ENCODE peak calls at places on chromosomes 6 and 20, in four cellular contexts. R is epithelial cell of esophagus, Q is endothelial cell, G is AG09309. L is an unnamed sample.

GRCh38 chr20:35145141-35145564 is 2.0 kb downstream of the EDEM2 start:
- DNase-seq in Q (peak), R (peak), G (no peak), L (no peak)

GRCh38 chr20:50919567-50919966 is 11.7 kb downstream of the ADNP start:
- DNase-seq in Q (no peak), R (peak), G (no peak), L (no peak)

GRCh38 chr6:33566182-33567084 is 13.6 kb downstream of the BAK1 start:
- DNase-seq in R (peak), Q (no peak), G (no peak), L (no peak)

GRCh38 chr6:27814665-27815424 is 97.4 kb downstream of the OR2B2 start:
- DNase-seq in Q (peak), G (peak), R (peak), L (no peak)

GRCh38 chr6:89022747-89023289 is 57.7 kb upstream of the PNRC1 start:
- DNase-seq in Q (no peak), G (peak), R (peak), L (no peak)

GRCh38 chr6:35048031-35048613 is 93.0 kb downstream of the TCP11 start:
- DNase-seq in Q (no peak), R (no peak), G (no peak), L (no peak)

GRCh38 chr6:112330071-112330876 is 16.9 kb upstream of the RFPL4B start:
- DNase-seq in R (peak), G (no peak), Q (no peak), L (no peak)

GRCh38 chr20:36394340-36394965 is 88.3 kb downstream of the DLGAP4 start:
- DNase-seq in Q (no peak), R (peak), G (no peak), L (no peak)

GRCh38 chr6:33492093-33492492 is 37.7 kb downstream of the ZBTB9 start:
- DNase-seq in G (no peak), Q (no peak), R (no peak), L (no peak)

GRCh38 chr6:52663120-52663934 is 7.6 kb upstream of the TMEM14A start:
- DNase-seq in R (peak), Q (peak), G (peak), L (no peak)

GRCh38 chr6:6545616-6546317 is 42.8 kb upstream of the LY86 start:
- DNase-seq in R (no peak), Q (no peak), G (no peak), L (no peak)

GRCh38 chr6:30684386-30685156 is 1.9 kb downstream of the PPP1R18 start:
- DNase-seq in G (no peak), Q (peak), R (peak), L (no peak)

GRCh38 chr6:51213806-51214205 is 395.1 kb downstream of the TFAP2B start:
- DNase-seq in R (no peak), Q (peak), G (no peak), L (no peak)

GRCh38 chr20:22507240-22507961 is 77.0 kb downstream of the FOXA2 start:
- DNase-seq in R (no peak), Q (no peak), G (no peak), L (no peak)

GRCh38 chr6:106158816-106159215 is 72.7 kb downstream of the PRDM1 start:
- DNase-seq in Q (no peak), G (no peak), R (no peak), L (no peak)

GRCh38 chr6:26225848-26226590 is 138.8 kb downstream of the HFE start:
- DNase-seq in Q (no peak), G (no peak), R (peak), L (no peak)

GRCh38 chr6:69801225-69801624 is 4.4 kb upstream of the LMBRD1 start:
- DNase-seq in Q (no peak), R (no peak), G (no peak), L (no peak)

GRCh38 chr20:59010321-59010994 is 3.4 kb upstream of the CTSZ start:
- DNase-seq in Q (peak), G (no peak), R (peak), L (no peak)

DNA sequence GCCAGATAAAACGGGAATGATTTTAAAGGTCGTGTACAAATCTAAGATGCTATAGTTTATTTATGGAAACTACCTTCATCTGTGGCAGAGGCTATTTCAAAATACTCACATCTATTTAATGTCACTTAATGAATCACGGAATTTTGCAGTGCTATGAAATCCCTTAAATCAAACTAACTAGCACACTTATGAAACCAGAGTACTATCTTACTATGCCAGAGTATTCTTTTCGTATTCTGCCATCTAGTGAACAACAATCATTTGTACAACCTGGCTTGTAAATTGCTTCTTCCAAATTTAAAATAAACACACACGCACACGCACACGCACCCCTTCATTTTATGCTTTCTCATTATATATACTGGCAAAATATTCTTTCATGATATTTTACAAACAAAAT is 78.0 kb upstream of the BMP5 start:
- DNase-seq in R (peak), Q (no peak), G (peak), L (no peak)
- TF ChIP-seq CTCF in R (peak), Q (no peak), G (peak), L (no peak)

GRCh38 chr6:37283786-37284185 is 25.8 kb upstream of the TMEM217 start:
- DNase-seq in R (no peak), Q (no peak), G (no peak), L (no peak)
- TF ChIP-seq CTCF in R (no peak), Q (no peak), G (no peak), L (no peak)

DNA sequence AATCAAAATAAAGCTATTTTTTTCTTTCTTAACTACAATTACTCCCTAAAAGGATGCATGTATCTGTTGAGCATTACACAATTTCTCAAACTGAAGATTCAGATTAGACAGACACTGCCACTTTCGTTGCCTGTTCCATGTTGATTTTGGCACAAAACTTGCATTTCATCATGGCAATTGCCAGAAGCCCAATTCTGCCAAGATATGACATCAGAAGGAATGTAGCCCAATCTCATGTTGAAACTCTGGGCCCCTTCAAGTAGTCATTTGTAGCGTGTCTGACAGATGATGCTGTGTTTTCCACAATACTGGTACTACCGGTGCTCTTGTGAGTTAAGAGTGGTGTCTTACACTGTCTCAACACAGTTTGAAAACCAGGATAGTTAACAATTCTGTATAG is 705.4 kb downstream of the PTPRT start:
- DNase-seq in G (no peak), R (peak), Q (no peak), L (no peak)
- TF ChIP-seq CTCF in G (no peak), R (no peak), Q (no peak), L (no peak)

GRCh38 chr20:41141153-41141815 is 3.9 kb downstream of the PLCG1 start:
- DNase-seq in R (no peak), Q (peak), G (no peak), L (no peak)

GRCh38 chr20:41143354-41143753 is 6.0 kb downstream of the PLCG1 start:
- DNase-seq in R (no peak), G (no peak), Q (no peak), L (no peak)

GRCh38 chr20:41142914-41143313 is 5.6 kb downstream of the PLCG1 start:
- DNase-seq in R (no peak), Q (no peak), G (no peak), L (no peak)

GRCh38 chr20:41140226-41141133 is 3.1 kb downstream of the PLCG1 start:
- DNase-seq in R (no peak), Q (no peak), G (no peak), L (no peak)

DNA sequence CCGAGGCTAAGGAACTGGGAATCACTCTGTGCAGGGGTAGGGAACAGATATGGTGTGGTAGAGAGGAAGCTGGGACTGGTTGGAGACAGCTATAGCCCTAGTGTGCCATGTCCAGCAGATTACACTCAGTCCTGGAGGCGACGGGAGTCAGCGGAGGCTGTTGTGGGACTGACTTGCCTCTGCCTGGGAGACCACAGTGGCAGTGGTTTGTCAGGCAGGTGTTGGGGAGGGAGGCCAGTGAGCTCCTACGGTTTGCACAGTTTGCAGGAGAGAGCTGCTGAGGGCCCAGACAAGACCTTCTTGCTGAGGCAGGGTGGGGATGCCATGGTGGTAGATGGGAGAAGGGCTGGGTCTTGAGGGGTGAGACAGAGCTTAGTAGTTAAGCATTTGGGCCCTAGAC is 4.9 kb downstream of the PLCG1 start:
- DNase-seq in R (no peak), Q (no peak), G (no peak), L (no peak)
- TF ChIP-seq CTCF in R (no peak), Q (no peak), G (no peak), L (no peak)

DNA sequence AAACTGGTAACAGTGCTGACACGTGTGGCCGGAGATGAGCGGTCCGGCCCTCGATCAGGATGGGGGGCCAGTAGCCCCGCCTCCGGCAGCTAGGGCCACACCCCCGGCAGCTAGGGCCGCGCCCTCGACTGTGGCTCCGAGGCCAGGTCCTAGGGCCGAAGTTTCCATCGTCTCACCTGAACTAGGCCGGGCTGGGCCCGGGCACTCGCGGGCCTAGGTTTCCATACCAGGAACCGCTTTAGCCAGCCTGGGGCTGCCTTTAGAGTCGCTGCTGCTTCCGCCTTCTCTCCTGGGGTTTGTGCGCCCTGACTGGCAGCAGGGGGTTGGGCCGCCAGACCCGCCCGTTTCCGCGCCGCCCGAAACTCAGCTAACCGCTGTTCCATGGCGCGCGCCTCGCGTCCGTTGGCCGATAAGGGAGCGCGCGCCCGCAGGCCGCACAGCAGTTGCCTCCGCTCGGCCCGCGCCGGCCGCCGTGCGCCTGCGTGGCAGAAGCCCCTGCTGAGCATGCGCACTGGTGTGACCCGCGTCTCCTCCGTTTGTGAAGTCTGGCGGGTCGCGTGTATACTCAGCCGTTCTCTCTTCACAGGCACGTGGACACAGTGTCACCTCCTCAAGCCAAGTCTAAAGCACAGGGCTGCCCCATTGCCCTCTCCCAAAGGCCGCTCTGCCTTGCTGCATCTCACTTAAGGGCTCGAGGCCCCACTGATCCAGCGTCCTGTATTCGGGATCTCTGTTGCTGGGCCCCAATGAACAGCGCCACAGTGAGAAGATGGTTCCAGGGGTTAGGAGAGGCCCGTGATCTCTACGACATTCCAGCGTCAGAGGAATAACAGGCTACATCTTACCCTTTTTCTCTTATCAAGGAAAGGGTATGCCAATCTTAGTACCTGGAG is at the start of gene SAYSD1:
- DNase-seq in R (peak), G (peak), Q (peak), L (peak)
- TF ChIP-seq CTCF in R (no peak), G (no peak), Q (no peak), L (no peak)

GRCh38 chr6:157762636-157763035 is 60.4 kb upstream of the SNX9 start:
- DNase-seq in Q (no peak), R (no peak), G (no peak), L (no peak)
- TF ChIP-seq CTCF in Q (no peak), R (no peak), G (peak), L (no peak)

DNA sequence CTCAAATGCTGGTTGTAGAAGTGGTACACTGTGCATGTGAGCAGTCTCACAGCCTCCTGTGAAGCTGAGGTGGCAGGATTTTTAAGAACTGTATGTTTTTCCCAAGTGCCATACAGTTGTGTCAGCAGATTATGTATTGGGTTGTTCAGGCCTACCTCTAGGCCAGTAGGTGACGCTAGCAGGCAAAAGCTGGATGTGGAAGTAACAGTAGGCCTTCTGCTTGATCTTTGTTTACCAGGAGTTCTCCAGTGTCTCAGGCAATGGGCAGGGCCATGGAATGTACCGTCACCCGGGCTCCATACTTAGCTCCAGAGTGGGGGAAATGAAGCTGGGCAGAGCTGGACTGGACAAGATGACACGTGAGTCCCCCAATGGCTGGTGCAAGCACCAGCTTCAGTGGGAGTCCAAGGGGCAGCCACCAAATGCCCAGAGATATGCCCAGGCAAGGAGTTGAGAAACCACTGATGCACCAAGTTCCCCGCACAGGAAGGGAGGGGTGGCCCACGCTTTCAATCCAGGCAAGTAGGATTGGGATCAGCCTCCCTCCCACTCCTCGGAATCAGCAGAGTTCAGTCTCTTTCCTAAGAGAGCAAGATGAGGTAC is 289.7 kb downstream of the HTR1B start:
- DNase-seq in R (peak), G (no peak), Q (no peak), L (no peak)
- TF ChIP-seq CTCF in R (peak), G (peak), Q (no peak), L (no peak)

GRCh38 chr6:71414486-71414885 is 125.9 kb downstream of the OGFRL1 start:
- DNase-seq in R (no peak), G (no peak), Q (no peak), L (no peak)

GRCh38 chr6:71421611-71422010 is 133.0 kb downstream of the OGFRL1 start:
- DNase-seq in G (no peak), Q (no peak), R (no peak), L (no peak)

GRCh38 chr6:71420693-71421328 is 132.2 kb downstream of the OGFRL1 start:
- DNase-seq in Q (peak), R (peak), G (peak), L (peak)

GRCh38 chr6:71419217-71419953 is 130.8 kb downstream of the OGFRL1 start:
- DNase-seq in R (peak), G (no peak), Q (no peak), L (no peak)

DNA sequence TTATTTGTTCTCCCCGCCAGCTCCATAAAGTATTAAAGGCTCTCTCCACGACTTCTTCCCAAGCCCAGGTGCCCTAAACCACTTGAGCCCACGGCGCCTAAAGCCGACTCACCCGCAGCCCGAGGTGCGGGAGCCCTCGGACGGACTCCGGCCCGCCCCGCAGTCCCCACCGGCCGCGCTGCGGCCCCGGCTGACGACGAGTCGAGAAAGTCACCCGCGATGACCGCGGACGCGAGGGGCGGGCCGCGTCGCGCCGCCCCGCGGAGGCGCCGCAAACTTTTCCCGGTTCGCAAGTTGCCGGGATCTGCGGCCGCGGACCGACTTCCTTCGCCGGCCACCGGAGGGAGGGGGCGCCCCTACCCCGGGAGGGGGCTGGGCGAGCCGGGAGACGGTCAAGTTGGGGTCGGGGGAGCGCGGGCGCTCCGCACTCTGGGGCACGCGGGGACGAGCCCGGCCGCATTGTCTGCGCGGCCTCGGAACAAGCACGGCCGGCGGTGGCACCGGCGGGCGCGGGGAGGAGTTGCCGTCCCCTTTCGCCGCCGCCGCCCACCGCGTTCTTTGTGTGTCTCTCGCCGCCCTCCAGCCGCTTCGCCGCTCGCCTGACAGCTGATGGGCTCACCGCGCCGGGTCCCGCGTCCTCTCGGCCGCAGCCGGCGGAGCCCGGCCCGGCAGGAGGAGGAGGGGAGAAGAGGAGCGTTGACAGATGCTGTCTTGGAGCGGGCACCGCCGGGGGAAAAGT is 131.5 kb downstream of the OGFRL1 start:
- DNase-seq in Q (peak), R (peak), G (no peak), L (peak)
- TF ChIP-seq CTCF in Q (no peak), R (no peak), G (peak), L (no peak)

DNA sequence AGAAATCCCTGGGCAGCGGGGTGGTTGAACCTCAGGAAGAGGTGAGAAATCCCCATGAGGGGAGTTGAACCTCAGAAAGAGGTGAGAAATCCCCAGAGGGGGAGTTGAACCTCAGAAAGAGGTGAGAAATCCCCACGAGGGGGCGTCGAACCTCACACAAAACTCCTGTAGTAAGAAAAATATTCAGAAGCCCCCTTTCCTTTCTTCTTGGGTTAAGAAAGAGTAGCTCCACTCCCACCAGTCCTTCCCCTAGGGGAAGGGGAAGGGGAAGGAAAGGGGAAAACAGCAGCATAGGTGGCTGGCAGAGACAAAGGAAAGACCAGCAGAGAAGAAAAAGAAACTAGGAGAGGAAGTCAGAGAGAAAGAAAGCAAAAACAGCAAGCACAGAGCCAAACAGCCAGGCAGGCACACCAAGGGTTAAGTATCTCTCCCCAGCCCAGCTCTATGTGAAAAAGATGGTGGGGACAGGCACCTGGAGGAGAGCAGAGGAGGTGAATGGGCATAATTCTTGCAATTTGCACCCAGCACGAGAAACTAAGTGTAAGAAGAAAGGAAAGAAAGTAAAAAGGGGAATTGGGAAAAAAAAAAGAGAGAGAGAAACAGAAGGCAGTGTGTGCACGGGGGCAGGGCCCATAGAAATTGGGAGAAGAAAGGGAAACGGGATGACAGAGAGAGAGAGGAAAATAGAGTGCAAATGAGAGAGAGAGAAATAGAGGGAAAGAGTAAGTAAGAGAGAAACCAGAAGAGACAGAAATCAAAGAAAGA is 88.2 kb downstream of the PLG start:
- DNase-seq in G (no peak), R (no peak), Q (no peak), L (no peak)
- TF ChIP-seq CTCF in G (peak), R (no peak), Q (no peak), L (no peak)

L was measured in activated B cell treated with CpG ODN at 0.5 μM for 24 hours.